ENCODE peak calls at places on chromosomes 5 and 9, in ten cellular contexts. D, Z, R, P, J, I, Y, W, U and L are unnamed samples.

GRCh38 chr5:114416254-114416653 is 54.4 kb downstream of the KCNN2 start:
- DNase-seq in D (no peak), Z (no peak), R (no peak), P (no peak), J (no peak), I (no peak), Y (no peak), W (no peak), U (no peak), L (no peak)

GRCh38 chr5:149665416-149666163 is 64.5 kb upstream of the PPARGC1B start:
- DNase-seq in D (no peak), Z (no peak), R (no peak), P (no peak), J (no peak), I (no peak), Y (no peak), W (no peak), U (no peak), L (no peak)

GRCh38 chr5:40603378-40603777 is 76.3 kb upstream of the PTGER4 start:
- DNase-seq in D (no peak), Z (no peak), R (no peak), P (no peak), J (no peak), I (peak; percentile 64), Y (no peak), W (no peak), U (no peak), L (no peak)

GRCh38 chr5:175718401-175719108 is 60.7 kb downstream of the HRH2 start:
- DNase-seq in D (peak; percentile 4), Z (no peak), R (peak; percentile 7), P (peak; percentile 56), J (peak; percentile 59), I (peak; percentile 24), Y (peak; percentile 17), W (no peak), U (no peak), L (peak; percentile 49)

GRCh38 chr9:120860083-120860482 is 16.9 kb downstream of the PHF19 start:
- DNase-seq in D (no peak), Z (no peak), R (no peak), P (no peak), J (no peak), I (no peak), Y (no peak), W (no peak), U (no peak), L (no peak)

GRCh38 chr5:56638768-56639238 is 176.5 kb upstream of the MAP3K1 start:
- DNase-seq in D (peak; percentile 46), Z (no peak), R (peak; percentile 33), P (no peak), J (no peak), I (no peak), Y (no peak), W (no peak), U (no peak), L (no peak)

GRCh38 chr5:149680810-149681221 is 49.3 kb upstream of the PPARGC1B start:
- DNase-seq in D (no peak), Z (no peak), R (no peak), P (no peak), J (peak; percentile 26), I (no peak), Y (no peak), W (peak; percentile 69), U (no peak), L (no peak)

GRCh38 chr9:121261107-121261460 is 6.9 kb upstream of the GSN start:
- DNase-seq in D (no peak), Z (peak; percentile 10), R (no peak), P (no peak), J (no peak), I (peak; percentile 54), Y (no peak), W (no peak), U (no peak), L (no peak)